ENCODE peak calls at places on chromosomes 11 and 22, in ten cellular contexts. E, X, B, I, Z, P, H, M, A and O are unnamed samples.

GRCh38 chr11:44305643-44306468 is 4.1 kb downstream of the ALX4 start:
- DNase-seq in I (peak), B (no peak), P (no peak), E (no peak), X (no peak), Z (no peak), H (peak), M (no peak), A (no peak), O (no peak)

GRCh38 chr11:21761000-21761399 is 431.9 kb upstream of the ANO5 start:
- DNase-seq in A (no peak), Z (no peak), I (no peak), H (no peak), B (no peak), E (no peak), P (no peak), X (no peak), M (no peak), O (no peak)

GRCh38 chr22:40637181-40638150 is 947 bp upstream of the MRTFA start:
- DNase-seq in B (peak), M (no peak), A (no peak), E (no peak), X (peak), I (peak), H (peak), Z (no peak), P (no peak), O (no peak)

GRCh38 chr11:113176561-113176960 is 137.8 kb upstream of the TTC12 start:
- DNase-seq in P (no peak), E (no peak), A (no peak), X (no peak), Z (no peak), I (no peak), H (no peak), B (no peak), M (no peak), O (no peak)

GRCh38 chr22:48492371-48493320 is 1335.0 kb downstream of the BRD1 start:
- DNase-seq in M (peak), Z (peak), E (peak), I (peak), B (peak), A (peak), P (peak), H (no peak), X (peak), O (peak)

GRCh38 chr22:45090364-45090960 is 73.3 kb upstream of the NUP50 start:
- DNase-seq in I (no peak), H (no peak), E (no peak), B (no peak), M (no peak), Z (no peak), A (no peak), X (no peak), P (no peak), O (peak)

GRCh38 chr22:25777870-25778269 is 35.9 kb downstream of the MYO18B start:
- DNase-seq in B (peak), M (peak), I (peak), H (peak), Z (peak), X (peak), E (no peak), A (no peak), P (no peak), O (peak)

GRCh38 chr11:66745356-66746235 is 16.6 kb upstream of the SPTBN2 start:
- DNase-seq in I (peak), B (peak), A (peak), Z (no peak), M (peak), E (no peak), H (peak), X (no peak), P (no peak), O (no peak)

GRCh38 chr22:17732251-17732854 is 41.9 kb downstream of the BID start:
- DNase-seq in M (no peak), X (no peak), I (no peak), H (no peak), Z (no peak), P (no peak), A (no peak), B (no peak), E (no peak), O (no peak)

GRCh38 chr22:26977741-26978140 is 320.4 kb downstream of the MIAT start:
- DNase-seq in M (no peak), E (no peak), P (no peak), Z (no peak), H (no peak), B (no peak), I (no peak), A (no peak), X (no peak), O (no peak)

GRCh38 chr22:42282943-42283287 is 12.5 kb upstream of the TCF20 start:
- DNase-seq in A (no peak), B (no peak), E (no peak), P (no peak), X (peak), H (no peak), I (no peak), Z (no peak), M (no peak), O (no peak)

GRCh38 chr22:50599816-50600454 is 658 bp upstream of the MAPK8IP2 start:
- DNase-seq in E (no peak), X (no peak), A (peak), H (peak), P (peak), I (peak), B (no peak), M (peak), Z (no peak), O (peak)

GRCh38 chr11:65785329-65786007 is 1.4 kb upstream of the OVOL1 start:
- DNase-seq in Z (no peak), P (no peak), I (no peak), H (no peak), E (no peak), A (no peak), B (no peak), X (no peak), M (no peak), O (no peak)

GRCh38 chr22:48101704-48102103 is 1339.3 kb downstream of the TBC1D22A start:
- DNase-seq in H (no peak), X (no peak), M (no peak), Z (no peak), P (no peak), A (no peak), E (no peak), I (no peak), B (no peak), O (no peak)

GRCh38 chr11:68150029-68150428 is 28.8 kb upstream of the CHKA start:
- DNase-seq in M (peak), H (no peak), Z (no peak), X (no peak), A (no peak), B (no peak), P (no peak), I (no peak), E (no peak), O (no peak)

GRCh38 chr11:76719686-76720085 is 49.1 kb upstream of the LRRC32 start:
- DNase-seq in E (no peak), A (no peak), X (no peak), I (no peak), H (no peak), P (no peak), Z (no peak), M (no peak), B (no peak), O (no peak)

GRCh38 chr11:20611892-20612291 is 12.5 kb downstream of the SLC6A5 start:
- DNase-seq in B (no peak), H (no peak), P (no peak), A (no peak), M (no peak), E (no peak), X (no peak), I (no peak), Z (no peak), O (no peak)

GRCh38 chr11:128688896-128689546 is 4.9 kb upstream of the FLI1 start:
- DNase-seq in M (no peak), B (no peak), X (no peak), P (no peak), E (no peak), I (no peak), Z (no peak), H (no peak), A (no peak), O (no peak)

GRCh38 chr22:25987948-25988347 is 181.3 kb upstream of the SEZ6L start:
- DNase-seq in H (no peak), X (no peak), Z (no peak), P (no peak), A (no peak), M (no peak), B (peak), I (peak), E (no peak), O (no peak)

GRCh38 chr11:9716275-9717039 is 52.6 kb downstream of the SWAP70 start:
- DNase-seq in I (peak), B (no peak), P (no peak), A (no peak), Z (no peak), H (no peak), M (no peak), E (peak), X (no peak), O (no peak)

GRCh38 chr11:77029829-77030228 is 4.4 kb upstream of the B3GNT6 start:
- DNase-seq in X (no peak), Z (no peak), M (no peak), I (no peak), P (no peak), A (no peak), H (no peak), B (no peak), E (no peak), O (no peak)

GRCh38 chr11:11272254-11272653 is 80.8 kb downstream of the CSNK2A3 start:
- DNase-seq in E (no peak), M (no peak), X (no peak), A (no peak), I (no peak), Z (no peak), B (no peak), H (no peak), P (no peak), O (no peak)

GRCh38 chr22:44172370-44173108 is 8.2 kb upstream of the PARVG start:
- DNase-seq in X (peak), M (no peak), E (no peak), H (no peak), B (peak), I (peak), Z (no peak), A (no peak), P (no peak), O (no peak)

GRCh38 chr11:3096909-3097395 is 39.7 kb upstream of the CARS1 start:
- DNase-seq in P (no peak), B (no peak), Z (no peak), E (no peak), X (no peak), M (no peak), A (no peak), I (no peak), H (no peak), O (no peak)

GRCh38 chr22:20524004-20524481 is 16.6 kb downstream of the MED15 start:
- DNase-seq in B (peak), P (no peak), A (peak), I (peak), M (no peak), H (no peak), X (no peak), Z (no peak), E (no peak), O (peak)

GRCh38 chr22:24186892-24187670 is 5.8 kb downstream of the SUSD2 start:
- DNase-seq in I (peak), H (no peak), P (peak), E (no peak), A (no peak), Z (no peak), B (no peak), M (no peak), X (no peak), O (no peak)

GRCh38 chr11:26571861-26572654 is at the start of gene MUC15:
- DNase-seq in P (no peak), E (no peak), M (no peak), A (no peak), X (no peak), H (no peak), B (no peak), I (peak), Z (no peak), O (no peak)

GRCh38 chr22:30392661-30393321 is 4.0 kb upstream of the SEC14L2 start:
- DNase-seq in A (no peak), H (no peak), B (no peak), E (no peak), P (no peak), I (peak), M (no peak), X (no peak), Z (no peak), O (no peak)

GRCh38 chr22:41305646-41306045 is 4.3 kb downstream of the ZC3H7B start:
- DNase-seq in P (no peak), I (no peak), A (no peak), H (no peak), X (peak), M (peak), B (no peak), Z (no peak), E (peak), O (peak)

GRCh38 chr22:44661659-44662569 is 40.1 kb upstream of the PRR5 start:
- DNase-seq in A (no peak), H (no peak), B (no peak), P (no peak), E (no peak), M (no peak), I (no peak), Z (no peak), X (no peak), O (no peak)